ENCODE peak calls at places on chromosomes 7 and 10, in ten cellular contexts. K is RWPE1, B is BE2C, O is fibroblast of pulmonary artery, P is HCT116, G is AG09319, H is psoas muscle, I is endothelial cell, E is lower lobe of right lung, X is ovary. Q is an unnamed sample.
A peak's percentile ranks its signal among the peaks of the same experiment; 100 is the strongest.

GRCh38 chr7:112866424-112866823 is 76.2 kb upstream of the TMEM168 start:
- DNase-seq in K (no peak), B (no peak), O (no peak), P (no peak), G (no peak), H (no peak), I (no peak), E (no peak), X (no peak), Q (no peak)

GRCh38 chr7:140039071-140039470 is 23.7 kb downstream of the PARP12 start:
- DNase-seq in K (no peak), B (no peak), O (peak; percentile 50), P (no peak), G (no peak), H (no peak), I (peak; percentile 35), E (no peak), X (no peak), Q (no peak)

GRCh38 chr7:40310213-40310612 is 175.4 kb downstream of the SUGCT start:
- DNase-seq in K (no peak), B (no peak), O (no peak), P (no peak), G (no peak), H (no peak), I (no peak), E (no peak), X (no peak), Q (peak; percentile 45)

GRCh38 chr7:127833641-127834040 is 181.6 kb downstream of the SND1 start:
- DNase-seq in K (no peak), B (no peak), O (peak; percentile 76), P (no peak), G (peak; percentile 20), H (no peak), I (no peak), E (no peak), X (no peak), Q (peak; percentile 32)

GRCh38 chr10:58184120-58184670 is 83.5 kb downstream of the IPMK start:
- DNase-seq in K (no peak), B (no peak), O (no peak), P (no peak), G (no peak), H (no peak), I (no peak), E (no peak), X (no peak), Q (no peak)

GRCh38 chr7:107353701-107354100 is 116.2 kb upstream of the GPR22 start:
- DNase-seq in K (no peak), B (no peak), O (no peak), P (no peak), G (no peak), H (no peak), I (no peak), E (no peak), X (no peak), Q (no peak)

GRCh38 chr7:30688718-30689221 is 6.5 kb upstream of the CRHR2 start:
- DNase-seq in K (no peak), B (no peak), O (peak; percentile 14), P (no peak), G (no peak), H (no peak), I (peak; percentile 55), E (no peak), X (no peak), Q (no peak)

GRCh38 chr10:98041352-98042043 is 11.1 kb upstream of the CRTAC1 start:
- DNase-seq in K (peak; percentile 69), B (peak; percentile 65), O (peak; percentile 66), P (peak; percentile 61), G (peak; percentile 4), H (peak; percentile 46), I (peak; percentile 83), E (peak; percentile 68), X (no peak), Q (peak; percentile 62)

GRCh38 chr10:1187151-1187854 is 131.1 kb downstream of the WDR37 start:
- DNase-seq in K (peak; percentile 57), B (no peak), O (no peak), P (no peak), G (no peak), H (no peak), I (no peak), E (peak; percentile 41), X (no peak), Q (peak; percentile 6)

DNA sequence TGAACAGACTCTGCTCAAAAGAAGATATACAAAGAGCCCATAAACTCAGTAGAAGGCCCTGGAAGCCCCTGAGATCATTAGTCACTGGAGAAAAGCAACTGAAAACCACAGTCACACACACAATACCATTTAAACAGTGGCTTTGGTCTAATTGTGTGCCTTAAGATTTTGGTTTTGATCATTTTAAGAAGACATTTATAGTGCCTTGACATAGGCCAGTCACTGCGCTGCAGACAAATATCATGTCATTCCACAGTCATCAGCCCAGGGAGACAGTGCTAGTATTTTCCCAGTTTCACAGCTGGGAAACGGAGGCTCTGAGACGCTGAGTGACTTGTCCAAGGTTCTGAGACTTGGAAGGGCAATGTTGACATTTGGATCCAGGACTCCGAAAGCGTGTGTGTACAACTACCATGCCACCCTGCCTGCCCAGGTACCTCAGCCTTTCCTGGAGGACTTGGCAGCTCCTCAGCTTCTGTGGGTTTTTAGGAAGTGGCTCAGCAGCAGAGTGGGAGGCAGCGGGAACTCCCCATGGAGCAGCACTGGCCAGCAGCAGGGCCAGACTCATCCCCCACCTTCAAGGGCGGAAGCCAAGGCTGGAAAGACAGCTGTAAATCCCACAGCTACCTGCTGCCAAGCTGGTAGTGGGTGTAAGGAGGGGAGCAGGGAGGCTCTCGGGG is 173.9 kb downstream of the WDR11 start:
- DNase-seq in K (no peak), B (no peak), O (no peak), P (no peak), G (no peak), H (no peak), I (no peak), E (no peak), X (no peak), Q (no peak)
- TF ChIP-seq CTCF in K (no peak), B (no peak), O (no peak), P (no peak), G (no peak), H (no peak), I (no peak), E (no peak), X (no peak), Q (no peak)

GRCh38 chr10:123573236-123574147 is 92.7 kb upstream of the GPR26 start:
- DNase-seq in K (peak; percentile 89), B (peak; percentile 71), O (peak; percentile 6), P (peak; percentile 83), G (peak; percentile 3), H (no peak), I (peak; percentile 79), E (peak; percentile 67), X (no peak), Q (peak; percentile 82)
- TF ChIP-seq CTCF in K (peak; percentile 45), B (peak; percentile 72), O (peak; percentile 34), P (peak; percentile 98), G (peak; percentile 60), H (peak; percentile 28), I (peak; percentile 75), E (peak; percentile 65), X (no peak), Q (peak; percentile 72)

DNA sequence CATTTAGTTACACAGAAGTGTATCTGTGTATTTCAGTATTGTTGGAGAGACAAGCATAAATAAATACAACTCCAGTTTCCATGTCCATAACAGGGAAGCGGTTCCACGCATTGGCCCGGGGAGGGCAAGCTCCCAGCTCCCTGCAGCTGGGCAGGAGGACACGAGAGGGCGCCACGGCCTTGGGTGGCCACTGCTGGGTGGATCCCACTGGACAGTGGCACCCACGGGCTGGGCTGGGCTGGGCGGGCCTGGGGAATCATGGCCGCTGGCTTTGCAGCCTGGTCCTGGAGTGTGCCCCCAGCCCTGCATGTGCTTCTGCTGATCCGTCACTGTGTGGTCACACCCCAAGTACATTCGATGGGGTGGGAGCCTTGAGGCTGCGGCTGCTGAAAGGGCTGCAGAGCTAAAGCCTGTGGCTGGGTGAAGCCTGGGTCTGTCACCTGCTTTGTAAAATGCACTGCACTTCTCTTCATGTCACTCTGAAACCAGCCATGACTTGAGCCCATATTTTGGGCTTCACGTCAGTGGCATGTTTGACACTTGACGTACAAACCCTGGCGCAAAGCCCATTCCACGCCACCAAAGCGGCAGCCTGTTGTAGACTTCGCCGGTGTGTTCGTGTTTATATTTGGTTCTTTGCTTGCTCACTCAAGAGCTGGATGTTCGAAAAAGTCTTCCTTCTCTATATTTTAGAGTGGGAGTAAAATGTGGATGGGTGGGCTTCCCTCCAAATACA is 27.5 kb downstream of the LRRC27 start:
- DNase-seq in K (no peak), B (no peak), O (no peak), P (no peak), G (no peak), H (no peak), I (no peak), E (peak; percentile 76), X (no peak), Q (no peak)
- TF ChIP-seq CTCF in K (no peak), B (no peak), O (no peak), P (no peak), G (no peak), H (no peak), I (no peak), E (peak; percentile 13), X (no peak), Q (no peak)

DNA sequence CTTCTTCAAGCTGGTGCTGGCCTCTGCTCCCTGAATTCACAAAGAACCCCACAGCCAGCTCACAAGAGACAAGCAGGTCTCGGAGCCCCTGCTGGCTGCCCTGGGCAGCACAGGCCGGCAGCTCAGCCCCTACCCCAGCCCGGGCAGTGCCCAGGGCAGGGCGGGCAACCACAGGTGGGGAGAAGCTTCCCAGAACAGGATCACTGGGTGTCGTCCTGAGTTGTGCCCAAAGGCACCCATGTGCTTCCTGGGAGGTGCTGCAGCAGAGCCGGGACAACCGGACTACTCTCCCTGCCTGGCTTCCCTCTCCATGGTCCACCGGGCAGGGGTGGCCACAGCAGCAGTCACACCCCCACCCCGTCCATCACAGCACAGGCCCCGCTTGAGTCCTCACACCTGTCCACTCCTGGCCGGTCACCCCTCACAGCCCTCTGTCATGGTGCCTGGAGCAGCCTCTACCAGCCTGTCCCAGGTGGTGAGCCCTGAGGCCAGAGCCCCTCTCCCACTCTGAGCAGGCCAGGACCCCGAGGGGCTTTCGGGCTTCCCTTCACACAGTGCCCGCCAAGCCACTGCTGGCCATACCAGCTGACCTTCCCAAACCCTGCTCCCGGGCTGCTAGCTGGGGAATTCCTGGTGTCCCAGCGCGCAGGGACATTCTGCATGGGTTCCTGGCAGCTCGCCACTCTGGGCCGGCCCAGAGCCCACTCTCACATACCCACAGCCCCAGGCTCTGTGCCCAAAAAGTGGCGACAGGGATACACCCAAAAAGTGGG is 3.1 kb downstream of the RASGEF1A start:
- DNase-seq in K (no peak), B (no peak), O (no peak), P (no peak), G (no peak), H (no peak), I (no peak), E (peak; percentile 45), X (no peak), Q (no peak)
- TF ChIP-seq CTCF in K (no peak), B (no peak), O (peak; percentile 23), P (peak; percentile 40), G (no peak), H (no peak), I (peak; percentile 60), E (no peak), X (no peak), Q (no peak)

DNA sequence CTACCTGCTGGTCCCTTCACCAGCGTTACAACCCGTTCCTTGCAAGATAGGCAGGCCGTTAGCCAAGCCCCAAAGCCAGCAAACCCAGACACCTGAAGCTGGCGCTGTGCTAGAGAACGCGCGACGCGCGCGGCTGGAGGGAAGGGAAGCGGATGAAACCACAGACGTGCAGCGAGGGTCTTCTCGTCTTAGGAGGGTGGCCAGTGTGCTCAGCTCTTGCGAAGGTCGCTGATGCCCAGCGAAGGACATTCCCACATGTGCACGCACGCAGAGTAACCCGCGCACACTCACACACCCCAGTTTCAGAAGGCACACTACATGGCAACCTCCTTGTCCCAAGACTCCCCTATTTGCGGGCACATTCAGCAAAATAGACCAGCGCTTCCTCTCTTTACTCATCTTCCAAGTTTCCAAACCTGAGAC is 941 bp downstream of the TMEM26 start:
- DNase-seq in K (no peak), B (no peak), O (no peak), P (no peak), G (no peak), H (no peak), I (peak; percentile 18), E (no peak), X (no peak), Q (no peak)
- TF ChIP-seq CTCF in K (no peak), B (no peak), O (no peak), P (no peak), G (no peak), H (no peak), I (no peak), E (no peak), X (no peak), Q (no peak)

Q was measured in epithelial cell of esophagus.